ENCODE peak calls at places on chromosomes 6 and 20, in eight cellular contexts. M is NCI-H748 treated with DMSO at 0.1 percent for 48 hours; B is activated CD8-positive, alpha-beta T cell treated with anti-CD3 and anti-CD28 coated beads, Interleukin-2, amount 10 ng/mL, durations not matched to agents 7 days and 5 days; P is ovary; H is endothelial cell; X is T-helper 2 cell; I is T-helper 1 cell; K is fibroblast of lung. S is an unnamed sample.
A peak's percentile ranks its signal among the peaks of the same experiment; 100 is the strongest.

GRCh38 chr6:75488026-75488425 is 5.6 kb downstream of the FILIP1 start:
- DNase-seq in M (no peak), B (no peak), P (no peak), H (no peak), X (no peak), I (no peak), K (peak; percentile 23), S (no peak)

GRCh38 chr20:13220194-13220856 is 749 bp upstream of the ISM1 start:
- DNase-seq in M (no peak), B (peak; percentile 43), P (no peak), H (peak; percentile 67), X (no peak), I (peak; percentile 12), K (peak; percentile 10), S (no peak)

GRCh38 chr6:4125933-4126864 is 9.2 kb downstream of the ECI2 start:
- DNase-seq in M (no peak), B (no peak), P (peak; percentile 32), H (no peak), X (no peak), I (no peak), K (peak; percentile 93), S (no peak)

GRCh38 chr6:55652429-55652828 is 73.4 kb upstream of the HMGCLL1 start:
- DNase-seq in M (no peak), B (no peak), P (no peak), H (no peak), X (no peak), I (no peak), K (no peak), S (no peak)

GRCh38 chr6:25229671-25230321 is 49.4 kb upstream of the CARMIL1 start:
- DNase-seq in M (no peak), B (no peak), P (no peak), H (no peak), X (no peak), I (no peak), K (peak; percentile 95), S (no peak)

GRCh38 chr6:165769401-165769800 is 106.4 kb upstream of the PDE10A start:
- DNase-seq in M (no peak), B (no peak), P (no peak), H (no peak), X (no peak), I (no peak), K (no peak), S (no peak)

GRCh38 chr6:7954477-7955200 is 44.1 kb upstream of the TXNDC5 start:
- DNase-seq in M (no peak), B (no peak), P (no peak), H (no peak), X (no peak), I (no peak), K (no peak), S (no peak)

GRCh38 chr20:59745716-59746115 is 141.4 kb downstream of the PHACTR3 start:
- DNase-seq in M (no peak), B (no peak), P (no peak), H (no peak), X (no peak), I (no peak), K (no peak), S (no peak)

S was measured in effector CD8-positive, alpha-beta T cell.